ENCODE peak calls at places on chromosomes 16 and 17, in four cellular contexts. V, J, F and O are unnamed samples.

GRCh38 chr16:51881731-51882130 is 665.2 kb downstream of the TOX3 start:
- DNase-seq in V (no peak), J (no peak), F (no peak), O (no peak)

GRCh38 chr16:30184430-30185140 is 1.2 kb downstream of the CORO1A start:
- DNase-seq in V (peak; percentile 19), J (no peak), F (no peak), O (no peak)

GRCh38 chr17:31295489-31295871 is 1.6 kb downstream of the OMG start:
- DNase-seq in V (no peak), J (no peak), F (no peak), O (no peak)

GRCh38 chr17:46003907-46004748 is 5.1 kb downstream of the STH start:
- DNase-seq in V (no peak), J (no peak), F (peak; percentile 90), O (no peak)

GRCh38 chr17:58375216-58375615 is 23.2 kb upstream of the SUPT4H1 start:
- DNase-seq in V (no peak), J (no peak), F (no peak), O (no peak)

GRCh38 chr16:29899516-29900101 is at the start of gene SEZ6L2:
- DNase-seq in V (peak; percentile 94), J (peak; percentile 76), F (peak; percentile 94), O (peak; percentile 90)

GRCh38 chr16:70161350-70161749 is 12.2 kb upstream of the CLEC18C start:
- DNase-seq in V (no peak), J (no peak), F (no peak), O (no peak)

GRCh38 chr16:763903-764750 is 3.6 kb downstream of the MSLN start:
- DNase-seq in V (no peak), J (no peak), F (no peak), O (no peak)

GRCh38 chr17:11852911-11853310 is 144.4 kb downstream of the ZNF18 start:
- DNase-seq in V (no peak), J (no peak), F (no peak), O (no peak)

GRCh38 chr16:89140401-89140800 is 31.1 kb upstream of the CDH15 start:
- DNase-seq in V (no peak), J (no peak), F (no peak), O (no peak)

GRCh38 chr16:72111653-72112451 is 18.2 kb downstream of the DHX38 start:
- DNase-seq in V (no peak), J (peak; percentile 50), F (no peak), O (no peak)

GRCh38 chr16:56950881-56951771 is 10.6 kb upstream of the CETP start:
- DNase-seq in V (peak; percentile 72), J (peak; percentile 65), F (peak; percentile 61), O (peak; percentile 72)

GRCh38 chr17:16027708-16028584 is 28.3 kb downstream of the TTC19 start:
- DNase-seq in V (no peak), J (peak; percentile 67), F (peak; percentile 48), O (no peak)

GRCh38 chr17:70405492-70406220 is 236.3 kb downstream of the KCNJ2 start:
- DNase-seq in V (no peak), J (peak; percentile 9), F (no peak), O (no peak)

GRCh38 chr17:82664276-82664575 is 16.0 kb upstream of the WDR45B start:
- DNase-seq in V (no peak), J (no peak), F (no peak), O (no peak)

GRCh38 chr17:1082579-1082978 is 85.7 kb downstream of the TIMM22 start:
- DNase-seq in V (no peak), J (no peak), F (no peak), O (no peak)

GRCh38 chr16:4370570-4371480 is 823 bp upstream of the VASN start:
- DNase-seq in V (no peak), J (peak; percentile 91), F (peak; percentile 73), O (no peak)

GRCh38 chr17:50935201-50936124 is 69.3 kb upstream of the TOB1 start:
- DNase-seq in V (no peak), J (no peak), F (peak; percentile 63), O (no peak)

GRCh38 chr16:61575617-61576016 is 460.6 kb downstream of the CDH8 start:
- DNase-seq in V (no peak), J (no peak), F (no peak), O (no peak)

GRCh38 chr17:49630113-49630900 is 47.6 kb downstream of the SPOP start:
- DNase-seq in V (no peak), J (no peak), F (no peak), O (no peak)

GRCh38 chr17:17206149-17206912 is at the start of gene PLD6:
- DNase-seq in V (peak; percentile 94), J (peak; percentile 87), F (peak; percentile 67), O (peak; percentile 70)

GRCh38 chr16:81243927-81244326 is 5.4 kb downstream of the BCO1 start:
- DNase-seq in V (no peak), J (no peak), F (no peak), O (peak; percentile 33)

GRCh38 chr17:80817861-80818260 is 173.8 kb upstream of the CHMP6 start:
- DNase-seq in V (no peak), J (no peak), F (no peak), O (no peak)

GRCh38 chr17:5352681-5353289 is 66.7 kb downstream of the NUP88 start:
- DNase-seq in V (no peak), J (no peak), F (no peak), O (no peak)

GRCh38 chr17:17847726-17848125 is 10.9 kb upstream of the SREBF1 start:
- DNase-seq in V (no peak), J (no peak), F (no peak), O (no peak)

GRCh38 chr17:40828454-40829039 is 6.1 kb upstream of the KRT10 start:
- DNase-seq in V (no peak), J (no peak), F (no peak), O (no peak)

GRCh38 chr17:72444517-72445054 is 323.8 kb downstream of the SOX9 start:
- DNase-seq in V (no peak), J (no peak), F (no peak), O (no peak)

GRCh38 chr17:33674685-33675084 is 381.6 kb upstream of the ASIC2 start:
- DNase-seq in V (peak; percentile 51), J (peak; percentile 71), F (peak; percentile 41), O (peak; percentile 78)

GRCh38 chr16:1296688-1297412 is 12.6 kb upstream of the UBE2I start:
- DNase-seq in V (no peak), J (peak; percentile 54), F (peak; percentile 87), O (no peak)

GRCh38 chr17:48427598-48427997 is 2.4 kb downstream of the SKAP1 start:
- DNase-seq in V (no peak), J (peak; percentile 76), F (no peak), O (no peak)

GRCh38 chr16:64730261-64730660 is 391.6 kb downstream of the CDH11 start:
- DNase-seq in V (no peak), J (no peak), F (no peak), O (no peak)

GRCh38 chr17:7703584-7704574 is 1.1 kb upstream of the EFNB3 start:
- DNase-seq in V (peak; percentile 58), J (peak; percentile 58), F (peak; percentile 18), O (peak; percentile 81)

GRCh38 chr17:47955497-47956461 is 1.9 kb downstream of the PRR15L start:
- DNase-seq in V (no peak), J (no peak), F (no peak), O (no peak)

GRCh38 chr17:69430488-69430887 is 16.0 kb downstream of the MAP2K6 start:
- DNase-seq in V (no peak), J (no peak), F (no peak), O (no peak)

GRCh38 chr17:336110-337021 is 16.2 kb downstream of the RPH3AL start:
- DNase-seq in V (no peak), J (no peak), F (no peak), O (no peak)

GRCh38 chr16:46971271-46971670 is 2.2 kb downstream of the DNAJA2 start:
- DNase-seq in V (no peak), J (no peak), F (no peak), O (no peak)

GRCh38 chr16:46972429-46972970 is 974 bp downstream of the DNAJA2 start:
- DNase-seq in V (peak; percentile 48), J (peak; percentile 30), F (peak; percentile 33), O (no peak)

GRCh38 chr16:46973457-46974324 is at the start of gene DNAJA2:
- DNase-seq in V (peak; percentile 94), J (peak; percentile 93), F (peak; percentile 85), O (peak; percentile 89)

GRCh38 chr16:46974352-46974751 is 878 bp upstream of the DNAJA2 start:
- DNase-seq in V (peak; percentile 22), J (peak; percentile 42), F (peak; percentile 54), O (no peak)

GRCh38 chr16:46972971-46973456 is 460 bp downstream of the DNAJA2 start:
- DNase-seq in V (peak; percentile 30), J (peak; percentile 55), F (peak; percentile 36), O (peak; percentile 56)
- TF ChIP-seq ELF4 in V (no peak), J (no peak), F (no peak), O (no peak)

GRCh38 chr17:78137392-78138203 is 7.0 kb downstream of the TMC8 start:
- DNase-seq in V (no peak), J (peak; percentile 84), F (no peak), O (peak; percentile 59)

GRCh38 chr17:78134899-78135385 is 4.4 kb downstream of the TMC8 start:
- DNase-seq in V (no peak), J (no peak), F (no peak), O (no peak)

GRCh38 chr17:78138204-78139060 is 7.8 kb upstream of the C17orf99 start:
- DNase-seq in V (no peak), J (no peak), F (no peak), O (no peak)

GRCh38 chr17:78133971-78134898 is 3.7 kb downstream of the TMC8 start:
- DNase-seq in V (peak; percentile 77), J (peak; percentile 88), F (peak; percentile 83), O (peak; percentile 89)

GRCh38 chr17:78135858-78136500 is 5.4 kb downstream of the TMC8 start:
- DNase-seq in V (no peak), J (peak; percentile 78), F (peak; percentile 62), O (no peak)
- TF ChIP-seq ELF4 in V (no peak), J (no peak), F (no peak), O (no peak)

DNA sequence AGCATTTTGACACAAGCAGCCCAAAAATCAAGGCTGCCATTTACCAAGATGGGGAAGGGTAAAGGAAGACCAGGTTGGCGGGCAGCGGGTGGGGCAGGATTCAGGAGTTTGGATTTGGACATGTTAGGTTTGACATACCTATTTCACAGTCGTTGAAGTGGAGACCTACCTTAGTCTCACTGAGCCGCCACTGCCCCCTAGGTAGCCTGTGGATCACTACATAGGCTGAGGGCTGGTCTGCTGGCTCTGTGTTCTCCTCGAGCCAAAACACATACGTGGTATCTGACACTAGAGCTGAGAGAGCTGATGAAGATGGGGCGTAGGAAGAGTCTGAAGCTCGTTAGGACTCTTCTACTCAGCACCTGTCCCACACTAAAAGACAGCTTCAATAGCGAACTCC is 115.1 kb downstream of the HIC1 start:
- DNase-seq in V (peak; percentile 30), J (peak; percentile 32), F (peak; percentile 35), O (peak; percentile 68)
- TF ChIP-seq ELF4 in V (no peak), J (no peak), F (no peak), O (no peak)

GRCh38 chr16:75225092-75225491 is 6.3 kb downstream of the CTRB1 start:
- DNase-seq in V (no peak), J (no peak), F (no peak), O (no peak)
- TF ChIP-seq ELF4 in V (no peak), J (no peak), F (no peak), O (no peak)

DNA sequence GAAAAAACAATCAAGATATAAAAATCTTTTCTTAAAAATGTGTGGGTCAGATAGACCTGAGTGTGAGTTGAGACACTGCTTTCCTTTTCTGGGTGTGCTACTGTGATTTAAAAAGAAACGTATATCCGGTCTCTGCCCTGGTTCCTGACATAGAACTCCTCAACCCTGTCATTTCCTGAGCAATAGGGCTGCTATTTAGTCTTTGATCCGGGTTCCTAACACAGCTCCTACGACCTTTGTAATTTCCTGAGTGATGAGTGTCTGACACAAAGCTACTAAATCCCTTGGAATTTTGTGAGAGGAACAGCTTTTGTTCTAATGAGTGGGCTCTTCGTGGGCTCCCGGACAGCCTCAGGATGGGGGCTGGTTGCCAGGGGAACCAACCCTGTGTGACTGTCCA is 93.9 kb upstream of the FA2H start:
- DNase-seq in V (no peak), J (no peak), F (peak; percentile 76), O (no peak)
- TF ChIP-seq ELF4 in V (no peak), J (no peak), F (no peak), O (no peak)